ENCODE peak calls at places on chromosomes 6 and 20, in nine cellular contexts. One of them, this sample, is unnamed.

GRCh38 chr6:4829089-4829488 is 52.9 kb downstream of the CDYL start:
- DNase-seq in neural progenitor cell: no peak
- DNase-seq in mucosa of descending colon: no peak
- DNase-seq in neuronal stem cell: no peak
- DNase-seq in dorsolateral prefrontal cortex: no peak
- DNase-seq in psoas muscle: no peak
- DNase-seq in cardiac fibroblast: no peak
- DNase-seq in transverse colon: no peak
- DNase-seq in fibroblast of lung: no peak
- DNase-seq in this sample: no peak

GRCh38 chr20:57680934-57681914 is 28.6 kb downstream of the PMEPA1 start:
- DNase-seq in neural progenitor cell: no peak
- DNase-seq in mucosa of descending colon: no peak
- DNase-seq in neuronal stem cell: no peak
- DNase-seq in dorsolateral prefrontal cortex: no peak
- DNase-seq in psoas muscle: no peak
- DNase-seq in cardiac fibroblast: no peak
- DNase-seq in transverse colon: peak; percentile 51
- DNase-seq in fibroblast of lung: no peak
- DNase-seq in this sample: no peak

GRCh38 chr6:93294879-93295278 is 124.5 kb downstream of the EPHA7 start:
- DNase-seq in neural progenitor cell: no peak
- DNase-seq in mucosa of descending colon: no peak
- DNase-seq in neuronal stem cell: no peak
- DNase-seq in dorsolateral prefrontal cortex: no peak
- DNase-seq in psoas muscle: no peak
- DNase-seq in cardiac fibroblast: no peak
- DNase-seq in transverse colon: no peak
- DNase-seq in fibroblast of lung: no peak
- DNase-seq in this sample: no peak

GRCh38 chr20:16405254-16405653 is 168.0 kb downstream of the KIF16B start:
- DNase-seq in neural progenitor cell: no peak
- DNase-seq in mucosa of descending colon: no peak
- DNase-seq in neuronal stem cell: no peak
- DNase-seq in dorsolateral prefrontal cortex: no peak
- DNase-seq in psoas muscle: no peak
- DNase-seq in cardiac fibroblast: no peak
- DNase-seq in transverse colon: no peak
- DNase-seq in fibroblast of lung: no peak
- DNase-seq in this sample: no peak

GRCh38 chr6:26588965-26589364 is 7.8 kb upstream of the ABT1 start:
- DNase-seq in neural progenitor cell: no peak
- DNase-seq in mucosa of descending colon: no peak
- DNase-seq in neuronal stem cell: no peak
- DNase-seq in dorsolateral prefrontal cortex: no peak
- DNase-seq in psoas muscle: no peak
- DNase-seq in cardiac fibroblast: no peak
- DNase-seq in transverse colon: no peak
- DNase-seq in fibroblast of lung: no peak
- DNase-seq in this sample: no peak

GRCh38 chr20:34522969-34523871 is 7.0 kb downstream of the DYNLRB1 start:
- DNase-seq in neural progenitor cell: peak; percentile 69
- DNase-seq in mucosa of descending colon: peak; percentile 74
- DNase-seq in neuronal stem cell: no peak
- DNase-seq in dorsolateral prefrontal cortex: peak; percentile 62
- DNase-seq in psoas muscle: peak; percentile 79
- DNase-seq in cardiac fibroblast: peak; percentile 61
- DNase-seq in transverse colon: peak; percentile 72
- DNase-seq in fibroblast of lung: peak; percentile 50
- DNase-seq in this sample: peak; percentile 38

GRCh38 chr20:20710443-20710842 is 2.0 kb downstream of the RALGAPA2 start:
- DNase-seq in neural progenitor cell: no peak
- DNase-seq in mucosa of descending colon: no peak
- DNase-seq in neuronal stem cell: no peak
- DNase-seq in dorsolateral prefrontal cortex: no peak
- DNase-seq in psoas muscle: no peak
- DNase-seq in cardiac fibroblast: no peak
- DNase-seq in transverse colon: no peak
- DNase-seq in fibroblast of lung: no peak
- DNase-seq in this sample: no peak

GRCh38 chr6:52183131-52183530 is 3.0 kb upstream of the IL17A start:
- DNase-seq in neural progenitor cell: peak; percentile 23
- DNase-seq in mucosa of descending colon: no peak
- DNase-seq in neuronal stem cell: no peak
- DNase-seq in dorsolateral prefrontal cortex: no peak
- DNase-seq in psoas muscle: no peak
- DNase-seq in cardiac fibroblast: no peak
- DNase-seq in transverse colon: no peak
- DNase-seq in fibroblast of lung: no peak
- DNase-seq in this sample: no peak

GRCh38 chr6:30219244-30219643 is 6.0 kb upstream of the TRIM26 start:
- DNase-seq in neural progenitor cell: peak; percentile 66
- DNase-seq in mucosa of descending colon: peak; percentile 41
- DNase-seq in neuronal stem cell: no peak
- DNase-seq in dorsolateral prefrontal cortex: no peak
- DNase-seq in psoas muscle: no peak
- DNase-seq in cardiac fibroblast: peak; percentile 68
- DNase-seq in transverse colon: peak; percentile 64
- DNase-seq in fibroblast of lung: peak; percentile 32
- DNase-seq in this sample: no peak

GRCh38 chr20:4483481-4483880 is 238.2 kb upstream of the PRND start:
- DNase-seq in neural progenitor cell: no peak
- DNase-seq in mucosa of descending colon: no peak
- DNase-seq in neuronal stem cell: no peak
- DNase-seq in dorsolateral prefrontal cortex: no peak
- DNase-seq in psoas muscle: no peak
- DNase-seq in cardiac fibroblast: peak; percentile 49
- DNase-seq in transverse colon: no peak
- DNase-seq in fibroblast of lung: peak; percentile 46
- DNase-seq in this sample: no peak

GRCh38 chr20:64037498-64038213 is 1.7 kb downstream of the C20orf204 start:
- DNase-seq in neural progenitor cell: no peak
- DNase-seq in mucosa of descending colon: no peak
- DNase-seq in neuronal stem cell: no peak
- DNase-seq in dorsolateral prefrontal cortex: no peak
- DNase-seq in psoas muscle: no peak
- DNase-seq in cardiac fibroblast: no peak
- DNase-seq in transverse colon: no peak
- DNase-seq in fibroblast of lung: no peak
- DNase-seq in this sample: no peak

GRCh38 chr20:17949899-17950298 is 18.7 kb downstream of the SNX5 start:
- DNase-seq in neural progenitor cell: no peak
- DNase-seq in mucosa of descending colon: no peak
- DNase-seq in neuronal stem cell: no peak
- DNase-seq in dorsolateral prefrontal cortex: no peak
- DNase-seq in psoas muscle: no peak
- DNase-seq in cardiac fibroblast: no peak
- DNase-seq in transverse colon: no peak
- DNase-seq in fibroblast of lung: no peak
- DNase-seq in this sample: no peak

GRCh38 chr6:132147530-132148011 is 196.4 kb upstream of the CCN2 start:
- DNase-seq in neural progenitor cell: no peak
- DNase-seq in mucosa of descending colon: no peak
- DNase-seq in neuronal stem cell: no peak
- DNase-seq in dorsolateral prefrontal cortex: no peak
- DNase-seq in psoas muscle: no peak
- DNase-seq in cardiac fibroblast: no peak
- DNase-seq in transverse colon: no peak
- DNase-seq in fibroblast of lung: peak; percentile 93
- DNase-seq in this sample: peak; percentile 68

GRCh38 chr6:52515219-52515960 is 61.5 kb downstream of the TRAM2 start:
- DNase-seq in neural progenitor cell: no peak
- DNase-seq in mucosa of descending colon: no peak
- DNase-seq in neuronal stem cell: no peak
- DNase-seq in dorsolateral prefrontal cortex: no peak
- DNase-seq in psoas muscle: no peak
- DNase-seq in cardiac fibroblast: no peak
- DNase-seq in transverse colon: no peak
- DNase-seq in fibroblast of lung: peak; percentile 60
- DNase-seq in this sample: no peak

GRCh38 chr20:32534661-32535240 is 50.4 kb downstream of the NOL4L start:
- DNase-seq in neural progenitor cell: no peak
- DNase-seq in mucosa of descending colon: no peak
- DNase-seq in neuronal stem cell: no peak
- DNase-seq in dorsolateral prefrontal cortex: no peak
- DNase-seq in psoas muscle: no peak
- DNase-seq in cardiac fibroblast: no peak
- DNase-seq in transverse colon: no peak
- DNase-seq in fibroblast of lung: no peak
- DNase-seq in this sample: no peak

GRCh38 chr6:105179244-105180065 is at the start of gene POPDC3:
- DNase-seq in neural progenitor cell: peak; percentile 78
- DNase-seq in mucosa of descending colon: peak; percentile 36
- DNase-seq in neuronal stem cell: peak; percentile 48
- DNase-seq in dorsolateral prefrontal cortex: no peak
- DNase-seq in psoas muscle: peak; percentile 77
- DNase-seq in cardiac fibroblast: peak; percentile 41
- DNase-seq in transverse colon: peak; percentile 18
- DNase-seq in fibroblast of lung: peak; percentile 56
- DNase-seq in this sample: no peak

GRCh38 chr20:8094415-8094818 is 37.6 kb upstream of the PLCB1 start:
- DNase-seq in neural progenitor cell: no peak
- DNase-seq in mucosa of descending colon: peak; percentile 16
- DNase-seq in neuronal stem cell: no peak
- DNase-seq in dorsolateral prefrontal cortex: peak; percentile 20
- DNase-seq in psoas muscle: peak; percentile 66
- DNase-seq in cardiac fibroblast: peak; percentile 98
- DNase-seq in transverse colon: peak; percentile 46
- DNase-seq in fibroblast of lung: peak; percentile 5
- DNase-seq in this sample: peak; percentile 91

GRCh38 chr6:151095538-151096254 is 144.1 kb upstream of the AKAP12 start:
- DNase-seq in neural progenitor cell: no peak
- DNase-seq in mucosa of descending colon: no peak
- DNase-seq in neuronal stem cell: no peak
- DNase-seq in dorsolateral prefrontal cortex: no peak
- DNase-seq in psoas muscle: no peak
- DNase-seq in cardiac fibroblast: no peak
- DNase-seq in transverse colon: no peak
- DNase-seq in fibroblast of lung: no peak
- DNase-seq in this sample: no peak

GRCh38 chr20:49559411-49560081 is 8.4 kb downstream of the PTGIS start:
- DNase-seq in neural progenitor cell: no peak
- DNase-seq in mucosa of descending colon: no peak
- DNase-seq in neuronal stem cell: no peak
- DNase-seq in dorsolateral prefrontal cortex: no peak
- DNase-seq in psoas muscle: no peak
- DNase-seq in cardiac fibroblast: peak; percentile 92
- DNase-seq in transverse colon: peak; percentile 7
- DNase-seq in fibroblast of lung: peak; percentile 72
- DNase-seq in this sample: no peak

GRCh38 chr6:95294047-95294446 is 283.3 kb upstream of the MANEA start:
- DNase-seq in neural progenitor cell: no peak
- DNase-seq in mucosa of descending colon: no peak
- DNase-seq in neuronal stem cell: no peak
- DNase-seq in dorsolateral prefrontal cortex: no peak
- DNase-seq in psoas muscle: no peak
- DNase-seq in cardiac fibroblast: no peak
- DNase-seq in transverse colon: no peak
- DNase-seq in fibroblast of lung: no peak
- DNase-seq in this sample: no peak

DNA sequence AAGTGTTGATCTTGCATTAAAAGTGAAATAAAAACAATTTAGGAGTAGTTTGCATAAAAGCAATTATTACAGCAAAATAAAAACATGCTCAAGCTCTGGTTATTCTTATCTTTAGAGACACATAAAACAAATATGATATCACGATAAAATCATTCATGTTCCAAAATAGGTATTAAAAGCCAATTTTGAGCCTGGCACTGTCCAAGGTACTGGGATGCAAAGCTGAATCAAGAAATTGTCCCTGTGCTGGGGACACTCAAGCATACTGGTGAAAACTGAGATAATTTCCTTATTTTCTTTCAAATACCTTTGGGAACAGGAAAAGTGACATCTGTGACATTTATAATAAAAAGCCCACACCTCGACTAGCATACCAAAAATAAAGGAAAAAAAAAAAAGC is 926 bp upstream of the MTCL3 start:
- DNase-seq in neural progenitor cell: peak; percentile 32
- DNase-seq in mucosa of descending colon: no peak
- DNase-seq in neuronal stem cell: peak; percentile 12
- DNase-seq in dorsolateral prefrontal cortex: no peak
- DNase-seq in psoas muscle: no peak
- DNase-seq in cardiac fibroblast: peak; percentile 15
- DNase-seq in transverse colon: no peak
- DNase-seq in fibroblast of lung: peak; percentile 15
- DNase-seq in this sample: no peak
- H3K4me3 ChIP-seq in neural progenitor cell: peak overlapping the region; percentile 65
- H3K4me3 ChIP-seq in mucosa of descending colon: no peak overlapping the region
- H3K4me3 ChIP-seq in neuronal stem cell: peak overlapping the region; percentile 86
- H3K4me3 ChIP-seq in dorsolateral prefrontal cortex: peak overlapping the region; percentile 59
- H3K4me3 ChIP-seq in psoas muscle: no peak overlapping the region
- H3K4me3 ChIP-seq in cardiac fibroblast: no peak overlapping the region
- H3K4me3 ChIP-seq in transverse colon: no peak overlapping the region
- H3K4me3 ChIP-seq in fibroblast of lung: no peak overlapping the region
- H3K4me3 ChIP-seq in this sample: no peak overlapping the region

GRCh38 chr6:149435919-149436586 is 36.0 kb downstream of the SUMO4 start:
- DNase-seq in neural progenitor cell: no peak
- DNase-seq in mucosa of descending colon: no peak
- DNase-seq in neuronal stem cell: no peak
- DNase-seq in dorsolateral prefrontal cortex: no peak
- DNase-seq in psoas muscle: no peak
- DNase-seq in cardiac fibroblast: no peak
- DNase-seq in transverse colon: no peak
- DNase-seq in fibroblast of lung: no peak
- DNase-seq in this sample: no peak
- H3K4me3 ChIP-seq in neural progenitor cell: no peak overlapping the region
- H3K4me3 ChIP-seq in mucosa of descending colon: no peak overlapping the region
- H3K4me3 ChIP-seq in neuronal stem cell: no peak overlapping the region
- H3K4me3 ChIP-seq in dorsolateral prefrontal cortex: no peak overlapping the region
- H3K4me3 ChIP-seq in psoas muscle: no peak overlapping the region
- H3K4me3 ChIP-seq in cardiac fibroblast: no peak overlapping the region
- H3K4me3 ChIP-seq in transverse colon: no peak overlapping the region
- H3K4me3 ChIP-seq in fibroblast of lung: no peak overlapping the region
- H3K4me3 ChIP-seq in this sample: no peak overlapping the region

DNA sequence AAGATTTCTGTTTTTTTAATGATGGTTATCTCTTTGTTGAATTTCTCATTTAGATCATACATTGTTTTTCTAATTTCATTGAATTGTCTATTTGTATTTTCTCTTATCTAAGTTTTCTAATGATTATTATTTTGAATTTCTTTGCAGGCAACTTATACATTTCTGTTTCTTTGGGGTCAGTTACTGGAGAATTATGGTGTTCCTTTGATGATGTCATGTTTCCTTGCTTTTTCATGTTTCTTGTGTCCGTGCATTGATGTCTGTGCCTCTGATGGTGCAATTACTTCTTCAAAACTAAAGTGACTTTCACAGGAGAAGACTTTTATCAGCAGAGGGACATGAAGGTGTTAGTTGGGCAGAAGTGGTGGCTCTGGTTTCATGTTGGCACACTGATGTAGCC is 270.7 kb upstream of the MOCS1 start:
- DNase-seq in neural progenitor cell: no peak
- DNase-seq in mucosa of descending colon: no peak
- DNase-seq in neuronal stem cell: no peak
- DNase-seq in dorsolateral prefrontal cortex: no peak
- DNase-seq in psoas muscle: no peak
- DNase-seq in cardiac fibroblast: no peak
- DNase-seq in transverse colon: no peak
- DNase-seq in fibroblast of lung: no peak
- DNase-seq in this sample: no peak
- H3K4me3 ChIP-seq in neural progenitor cell: no peak overlapping the region
- H3K4me3 ChIP-seq in mucosa of descending colon: no peak overlapping the region
- H3K4me3 ChIP-seq in neuronal stem cell: no peak overlapping the region
- H3K4me3 ChIP-seq in dorsolateral prefrontal cortex: no peak overlapping the region
- H3K4me3 ChIP-seq in psoas muscle: no peak overlapping the region
- H3K4me3 ChIP-seq in cardiac fibroblast: no peak overlapping the region
- H3K4me3 ChIP-seq in transverse colon: no peak overlapping the region
- H3K4me3 ChIP-seq in fibroblast of lung: no peak overlapping the region
- H3K4me3 ChIP-seq in this sample: no peak overlapping the region

GRCh38 chr20:24448170-24448569 is 21.3 kb upstream of the SYNDIG1 start:
- DNase-seq in neural progenitor cell: no peak
- DNase-seq in mucosa of descending colon: no peak
- DNase-seq in neuronal stem cell: no peak
- DNase-seq in dorsolateral prefrontal cortex: no peak
- DNase-seq in psoas muscle: no peak
- DNase-seq in cardiac fibroblast: no peak
- DNase-seq in transverse colon: no peak
- DNase-seq in fibroblast of lung: no peak
- DNase-seq in this sample: no peak
- H3K4me3 ChIP-seq in neural progenitor cell: no peak overlapping the region
- H3K4me3 ChIP-seq in mucosa of descending colon: no peak overlapping the region
- H3K4me3 ChIP-seq in neuronal stem cell: no peak overlapping the region
- H3K4me3 ChIP-seq in dorsolateral prefrontal cortex: no peak overlapping the region
- H3K4me3 ChIP-seq in psoas muscle: no peak overlapping the region
- H3K4me3 ChIP-seq in cardiac fibroblast: no peak overlapping the region
- H3K4me3 ChIP-seq in transverse colon: no peak overlapping the region
- H3K4me3 ChIP-seq in fibroblast of lung: no peak overlapping the region
- H3K4me3 ChIP-seq in this sample: no peak overlapping the region

This sample was measured in skeletal muscle cell.